ENCODE peak calls at places on chromosomes 12 and 14, in eight cellular contexts. F is SW 1271, S is GM23248, H is iris pigment epithelial cell, V is COR-L47, M is myocyte, R is fibroblast of the aortic adventitia, P is fibroblast of pulmonary artery. W is an unnamed sample.

GRCh38 chr14:22319526-22320352 is 269.3 kb downstream of the DAD1 start:
- DNase-seq in F (peak; percentile 60), S (peak; percentile 68), H (peak; percentile 68), V (peak; percentile 52), M (peak; percentile 56), R (peak; percentile 73), P (peak; percentile 71), W (no peak)

GRCh38 chr12:72035625-72036024 is 97.0 kb downstream of the TPH2 start:
- DNase-seq in F (no peak), S (no peak), H (no peak), V (no peak), M (no peak), R (no peak), P (no peak), W (no peak)

GRCh38 chr12:61213646-61214045 is 1046.6 kb upstream of the USP15 start:
- DNase-seq in F (no peak), S (no peak), H (no peak), V (peak; percentile 59), M (no peak), R (no peak), P (no peak), W (no peak)

GRCh38 chr12:17344649-17345048 is 738.7 kb upstream of the LMO3 start:
- DNase-seq in F (no peak), S (no peak), H (no peak), V (no peak), M (no peak), R (no peak), P (no peak), W (no peak)

GRCh38 chr14:63388766-63389431 is 70.2 kb upstream of the GPHB5 start:
- DNase-seq in F (peak; percentile 37), S (peak; percentile 76), H (peak; percentile 66), V (peak; percentile 22), M (peak; percentile 62), R (peak; percentile 71), P (peak; percentile 76), W (peak; percentile 20)

GRCh38 chr14:105465209-105466031 is 9.2 kb upstream of the CRIP2 start:
- DNase-seq in F (peak; percentile 57), S (no peak), H (no peak), V (peak; percentile 33), M (peak; percentile 99), R (no peak), P (no peak), W (peak; percentile 54)

GRCh38 chr14:103542545-103543088 is 13.6 kb downstream of the TRMT61A start:
- DNase-seq in F (no peak), S (peak; percentile 67), H (no peak), V (peak; percentile 60), M (peak; percentile 99), R (no peak), P (no peak), W (no peak)

GRCh38 chr14:74296037-74296467 is 6.7 kb downstream of the ABCD4 start:
- DNase-seq in F (no peak), S (no peak), H (no peak), V (no peak), M (no peak), R (no peak), P (no peak), W (no peak)

GRCh38 chr12:121767525-121768016 is 25.9 kb downstream of the RHOF start:
- DNase-seq in F (no peak), S (peak; percentile 90), H (peak; percentile 54), V (no peak), M (peak; percentile 24), R (peak; percentile 86), P (peak; percentile 80), W (no peak)

GRCh38 chr14:89237923-89238529 is 179.0 kb downstream of the FOXN3 start:
- DNase-seq in F (no peak), S (peak; percentile 48), H (peak; percentile 26), V (no peak), M (peak; percentile 18), R (no peak), P (peak; percentile 30), W (no peak)

GRCh38 chr12:114168061-114168460 is 201.9 kb upstream of the RBM19 start:
- DNase-seq in F (no peak), S (peak; percentile 92), H (peak; percentile 4), V (no peak), M (no peak), R (peak; percentile 49), P (peak; percentile 72), W (no peak)

GRCh38 chr14:103140316-103141109 is 17.3 kb downstream of the TNFAIP2 start:
- DNase-seq in F (no peak), S (no peak), H (no peak), V (peak; percentile 70), M (no peak), R (no peak), P (no peak), W (no peak)

GRCh38 chr12:1628671-1629337 is at the start of gene WNT5B:
- DNase-seq in F (no peak), S (no peak), H (no peak), V (no peak), M (no peak), R (no peak), P (no peak), W (no peak)

GRCh38 chr14:102370305-102370809 is 7.6 kb downstream of the TECPR2 start:
- DNase-seq in F (no peak), S (no peak), H (peak; percentile 24), V (no peak), M (no peak), R (no peak), P (peak; percentile 18), W (no peak)

GRCh38 chr14:75452900-75453816 is 25.3 kb downstream of the JDP2 start:
- DNase-seq in F (peak; percentile 14), S (peak; percentile 96), H (peak; percentile 97), V (no peak), M (peak; percentile 85), R (peak; percentile 88), P (peak; percentile 88), W (peak; percentile 33)

GRCh38 chr12:124836759-124837158 is 26.9 kb downstream of the SCARB1 start:
- DNase-seq in F (no peak), S (no peak), H (no peak), V (no peak), M (no peak), R (no peak), P (no peak), W (no peak)

GRCh38 chr12:107277850-107278249 is 184.5 kb upstream of the CRY1 start:
- DNase-seq in F (peak; percentile 78), S (peak; percentile 82), H (peak; percentile 73), V (no peak), M (no peak), R (peak; percentile 79), P (peak; percentile 86), W (peak; percentile 40)

GRCh38 chr14:62143235-62143634 is 381.0 kb downstream of the SNAPC1 start:
- DNase-seq in F (no peak), S (peak; percentile 78), H (peak; percentile 39), V (no peak), M (no peak), R (peak; percentile 84), P (peak; percentile 54), W (no peak)

GRCh38 chr12:28189774-28190320 is 409 bp upstream of the CCDC91 start:
- DNase-seq in F (peak; percentile 78), S (no peak), H (peak; percentile 8), V (no peak), M (no peak), R (no peak), P (no peak), W (no peak)

GRCh38 chr12:28610401-28611114 is 420.3 kb downstream of the CCDC91 start:
- DNase-seq in F (no peak), S (no peak), H (peak; percentile 44), V (no peak), M (no peak), R (no peak), P (no peak), W (no peak)

GRCh38 chr12:53659011-53659551 is 16.8 kb downstream of the ATP5MC2 start:
- DNase-seq in F (no peak), S (peak; percentile 79), H (peak; percentile 69), V (peak; percentile 88), M (peak; percentile 66), R (peak; percentile 94), P (peak; percentile 93), W (peak; percentile 45)

GRCh38 chr12:101051901-101052550 is 158.0 kb downstream of the SLC5A8 start:
- DNase-seq in F (no peak), S (peak; percentile 92), H (peak; percentile 67), V (peak; percentile 8), M (peak; percentile 59), R (peak; percentile 99), P (peak; percentile 96), W (peak; percentile 40)

GRCh38 chr12:69685810-69686209 is 13.3 kb downstream of the BEST3 start:
- DNase-seq in F (no peak), S (peak; percentile 81), H (peak; percentile 65), V (no peak), M (peak; percentile 84), R (peak; percentile 48), P (peak; percentile 16), W (no peak)

GRCh38 chr14:100670017-100670974 is 56.4 kb upstream of the DLK1 start:
- DNase-seq in F (no peak), S (no peak), H (no peak), V (peak; percentile 60), M (no peak), R (no peak), P (no peak), W (no peak)

GRCh38 chr12:89160716-89161123 is 191.6 kb downstream of the DUSP6 start:
- DNase-seq in F (peak; percentile 52), S (peak; percentile 92), H (peak; percentile 93), V (no peak), M (peak; percentile 55), R (peak; percentile 85), P (peak; percentile 70), W (no peak)

GRCh38 chr14:101187816-101188570 is 284.5 kb upstream of the RTL1 start:
- DNase-seq in F (no peak), S (no peak), H (no peak), V (no peak), M (no peak), R (no peak), P (no peak), W (no peak)

GRCh38 chr12:47775100-47775911 is 2.3 kb downstream of the SLC48A1 start:
- DNase-seq in F (no peak), S (peak; percentile 74), H (peak; percentile 45), V (no peak), M (peak; percentile 51), R (peak; percentile 48), P (peak; percentile 37), W (no peak)

GRCh38 chr12:131810672-131811071 is 17.5 kb upstream of the MMP17 start:
- DNase-seq in F (no peak), S (no peak), H (no peak), V (no peak), M (no peak), R (no peak), P (no peak), W (no peak)

GRCh38 chr14:90607141-90607540 is 209.1 kb downstream of the TTC7B start:
- DNase-seq in F (no peak), S (no peak), H (no peak), V (no peak), M (no peak), R (no peak), P (no peak), W (no peak)

GRCh38 chr14:93857500-93857899 is 69.2 kb upstream of the PRIMA1 start:
- DNase-seq in F (no peak), S (no peak), H (no peak), V (peak; percentile 25), M (no peak), R (no peak), P (no peak), W (no peak)

GRCh38 chr14:86787782-86788181 is 1205.2 kb downstream of the GALC start:
- DNase-seq in F (no peak), S (no peak), H (peak; percentile 39), V (no peak), M (no peak), R (peak; percentile 70), P (peak; percentile 67), W (no peak)

GRCh38 chr12:110754101-110754793 is 11.6 kb upstream of the PPP1CC start:
- DNase-seq in F (no peak), S (peak; percentile 27), H (no peak), V (no peak), M (no peak), R (peak; percentile 21), P (peak; percentile 36), W (no peak)

GRCh38 chr12:125861299-125862281 is 796.4 kb downstream of the AACS start:
- DNase-seq in F (no peak), S (no peak), H (no peak), V (no peak), M (no peak), R (no peak), P (no peak), W (no peak)

GRCh38 chr14:36424478-36425102 is 95.4 kb downstream of the NKX2-1 start:
- DNase-seq in F (no peak), S (no peak), H (no peak), V (peak; percentile 93), M (no peak), R (no peak), P (no peak), W (no peak)